ENCODE peak calls at places on chromosome 15, in nine cellular contexts. M, C, L, Y, R, V, K, G and O are unnamed samples.

GRCh38 chr15:65338366-65338765 is 33.9 kb downstream of the RNU5B-1 start:
- DNase-seq in C (no peak), M (no peak), K (no peak), Y (no peak), V (no peak), R (no peak), G (no peak), L (no peak), O (no peak)

GRCh38 chr15:82731527-82731926 is 21.9 kb upstream of the AP3B2 start:
- DNase-seq in C (no peak), Y (no peak), R (no peak), G (no peak), M (no peak), L (no peak), K (no peak), V (no peak), O (no peak)

GRCh38 chr15:62994975-62995730 is 47.4 kb upstream of the TPM1 start:
- DNase-seq in G (no peak), Y (no peak), M (no peak), C (peak), K (no peak), L (no peak), V (no peak), R (peak), O (no peak)

GRCh38 chr15:32844118-32844711 is 126.4 kb downstream of the GREM1 start:
- DNase-seq in M (peak), G (no peak), R (no peak), C (peak), Y (peak), L (peak), K (peak), V (peak), O (no peak)

GRCh38 chr15:71465109-71465508 is 345.2 kb upstream of the NR2E3 start:
- DNase-seq in R (no peak), V (no peak), L (no peak), C (no peak), K (no peak), M (no peak), Y (no peak), G (no peak), O (no peak)

GRCh38 chr15:101455291-101455916 is 34.1 kb downstream of the PCSK6 start:
- DNase-seq in C (no peak), G (peak), V (no peak), L (no peak), Y (no peak), M (no peak), K (no peak), R (no peak), O (no peak)

GRCh38 chr15:52438047-52438446 is 90.6 kb downstream of the MYO5A start:
- DNase-seq in R (no peak), V (peak), G (no peak), Y (no peak), M (no peak), C (peak), L (no peak), K (no peak), O (no peak)

GRCh38 chr15:24878153-24878552 is 76.6 kb upstream of the SNRPN start:
- DNase-seq in R (no peak), C (peak), Y (no peak), L (no peak), V (peak), G (peak), M (no peak), K (peak), O (no peak)

GRCh38 chr15:35151381-35151780 is 66.3 kb upstream of the NANOGP8 start:
- DNase-seq in G (no peak), K (no peak), L (no peak), Y (no peak), V (no peak), R (no peak), M (no peak), C (no peak), O (no peak)

GRCh38 chr15:47983533-47983932 is 137.3 kb upstream of the SLC24A5 start:
- DNase-seq in G (no peak), R (no peak), C (no peak), K (peak), M (no peak), L (no peak), V (peak), Y (no peak), O (no peak)

GRCh38 chr15:40930430-40931299 is 1.5 kb downstream of the DLL4 start:
- DNase-seq in C (peak), R (peak), M (peak), Y (peak), K (no peak), L (peak), V (peak), G (peak), O (peak)

GRCh38 chr15:62403164-62403809 is 238.2 kb upstream of the C2CD4B start:
- DNase-seq in L (no peak), M (no peak), C (peak), R (no peak), K (peak), Y (no peak), V (peak), G (no peak), O (no peak)

GRCh38 chr15:42131826-42132806 is 24.3 kb downstream of the PLA2G4F start:
- DNase-seq in R (no peak), K (no peak), L (no peak), Y (no peak), C (no peak), V (no peak), G (no peak), M (no peak), O (no peak)

GRCh38 chr15:75761446-75762356 is 49.1 kb upstream of the CSPG4 start:
- DNase-seq in G (no peak), R (no peak), M (no peak), V (no peak), K (no peak), L (no peak), C (no peak), Y (no peak), O (no peak)

GRCh38 chr15:75753145-75753544 is 40.5 kb upstream of the CSPG4 start:
- DNase-seq in V (no peak), K (no peak), M (no peak), L (no peak), G (no peak), Y (no peak), C (no peak), R (no peak), O (no peak)

GRCh38 chr15:75763137-75763611 is 50.5 kb upstream of the CSPG4 start:
- DNase-seq in G (no peak), R (no peak), V (no peak), L (no peak), K (no peak), Y (no peak), C (no peak), M (no peak), O (no peak)

GRCh38 chr15:75760689-75761435 is 48.2 kb upstream of the CSPG4 start:
- DNase-seq in M (no peak), R (no peak), G (no peak), K (no peak), L (no peak), V (no peak), Y (no peak), C (no peak), O (no peak)

DNA sequence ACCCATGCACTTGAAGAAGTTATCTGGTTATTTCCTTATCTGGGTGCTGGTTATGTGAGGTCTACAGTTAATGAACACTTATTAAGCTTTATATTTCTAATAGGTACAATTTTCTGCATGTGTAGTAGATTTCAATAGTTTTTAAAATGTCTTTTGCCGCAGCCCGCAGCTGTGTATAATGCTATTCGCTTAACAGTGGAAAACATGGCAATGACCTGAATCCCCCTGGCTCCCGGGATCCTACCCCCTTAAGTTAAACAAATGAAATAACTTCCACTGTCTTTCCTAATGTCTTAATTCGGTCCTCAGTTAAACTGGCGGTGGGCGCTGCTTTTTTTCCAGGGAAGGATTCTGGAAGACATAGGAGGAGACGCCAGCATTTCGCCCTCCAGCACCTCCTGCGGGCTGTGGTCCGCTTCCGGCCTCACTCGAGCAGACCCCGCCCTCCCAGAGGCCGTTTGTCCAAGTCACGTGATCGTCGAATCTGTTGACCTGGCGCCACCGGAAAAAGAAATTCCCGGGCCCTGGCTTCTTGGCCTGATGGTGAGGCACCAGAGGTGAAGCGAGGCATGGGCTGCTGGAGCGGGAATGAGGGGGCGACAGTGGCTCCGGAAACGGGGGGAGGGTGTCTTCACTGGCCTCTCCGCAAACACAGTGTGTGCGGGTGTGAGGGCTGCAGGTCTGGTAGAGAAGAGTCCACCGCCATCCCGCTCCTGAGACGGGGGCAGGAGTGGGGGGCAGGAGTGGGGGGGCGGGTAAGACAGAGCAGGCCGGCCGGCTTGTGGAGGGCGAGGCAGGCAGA is 45.6 kb upstream of the CSPG4 start:
- DNase-seq in L (peak), R (peak), Y (peak), K (peak), C (peak), V (peak), G (peak), M (peak), O (peak)
- TF ChIP-seq CTCF in L (peak), R (no peak), Y (no peak), K (peak), C (peak), V (peak), G (peak), M (no peak), O (peak)

DNA sequence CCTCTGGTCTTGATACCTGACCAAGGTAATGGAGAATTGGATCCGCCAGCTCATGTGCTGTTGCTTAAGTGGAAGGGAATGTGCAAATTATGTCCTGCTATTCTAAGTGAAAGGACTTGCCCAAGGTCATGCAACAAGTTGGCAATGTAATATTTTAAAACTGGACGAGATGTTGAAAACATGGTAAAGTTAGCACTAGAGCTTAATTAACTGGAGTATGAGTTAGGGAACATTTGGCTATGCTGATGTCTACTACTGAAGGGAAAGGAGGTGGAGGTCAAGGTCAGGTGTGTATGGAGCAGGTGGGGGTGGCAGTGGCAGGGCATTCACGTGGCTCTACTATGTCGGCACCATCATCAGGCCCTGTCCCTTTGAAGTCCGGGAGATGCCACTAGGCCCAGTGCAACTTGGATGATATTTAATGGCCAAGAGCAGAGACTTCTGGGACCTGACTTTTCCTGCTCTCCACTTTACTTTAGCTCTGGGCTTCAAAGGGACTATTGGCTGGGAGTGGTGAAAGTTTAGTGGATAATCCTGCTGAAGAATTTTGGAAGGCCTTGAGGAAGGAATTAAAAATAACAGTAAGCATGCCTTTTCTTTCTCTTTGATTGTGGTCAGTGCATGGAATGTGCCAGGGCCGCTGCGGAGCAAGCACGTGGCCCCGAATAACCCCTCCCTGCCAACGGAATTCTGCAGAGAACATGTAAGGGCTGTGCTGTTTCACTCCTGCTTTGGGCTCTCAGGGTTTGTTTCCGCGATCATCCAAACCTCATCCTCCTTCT is 14.9 kb downstream of the SMAD3 start:
- DNase-seq in Y (no peak), L (no peak), K (peak), G (peak), R (no peak), C (peak), V (peak), M (no peak), O (no peak)
- TF ChIP-seq CTCF in Y (no peak), L (no peak), K (no peak), G (no peak), R (no peak), C (no peak), V (no peak), M (no peak), O (no peak)

GRCh38 chr15:74176262-74177208 is 3.0 kb downstream of the ISLR start:
- DNase-seq in V (no peak), M (no peak), Y (no peak), R (no peak), L (no peak), C (no peak), K (no peak), G (no peak), O (no peak)
- TF ChIP-seq CTCF in V (no peak), M (no peak), Y (no peak), R (no peak), L (no peak), C (no peak), K (no peak), G (no peak), O (no peak)

GRCh38 chr15:29364429-29365078 is 94.9 kb upstream of the NSMCE3 start:
- DNase-seq in R (no peak), G (no peak), Y (no peak), K (peak), L (no peak), V (peak), M (peak), C (peak), O (no peak)
- TF ChIP-seq CTCF in R (peak), G (no peak), Y (no peak), K (no peak), L (peak), V (peak), M (peak), C (no peak), O (no peak)

GRCh38 chr15:79673416-79674123 is 223.2 kb downstream of the MTHFS start:
- DNase-seq in M (peak), C (peak), V (peak), R (no peak), Y (peak), K (peak), L (no peak), G (no peak), O (no peak)
- TF ChIP-seq CTCF in M (no peak), C (no peak), V (no peak), R (no peak), Y (no peak), K (no peak), L (no peak), G (no peak), O (no peak)

GRCh38 chr15:88334436-88334835 is 77.9 kb upstream of the NTRK3 start:
- DNase-seq in G (no peak), L (no peak), V (peak), R (no peak), Y (no peak), K (no peak), M (no peak), C (peak), O (no peak)

GRCh38 chr15:88341653-88342052 is 85.1 kb upstream of the NTRK3 start:
- DNase-seq in K (no peak), R (no peak), M (no peak), G (no peak), V (no peak), C (no peak), Y (no peak), L (no peak), O (no peak)

GRCh38 chr15:88342666-88343065 is 86.1 kb upstream of the NTRK3 start:
- DNase-seq in V (no peak), K (no peak), G (no peak), Y (no peak), R (no peak), C (no peak), L (no peak), M (no peak), O (no peak)

GRCh38 chr15:88335074-88335473 is 78.5 kb upstream of the NTRK3 start:
- DNase-seq in K (no peak), L (no peak), M (no peak), Y (no peak), C (no peak), G (no peak), R (no peak), V (no peak), O (no peak)

DNA sequence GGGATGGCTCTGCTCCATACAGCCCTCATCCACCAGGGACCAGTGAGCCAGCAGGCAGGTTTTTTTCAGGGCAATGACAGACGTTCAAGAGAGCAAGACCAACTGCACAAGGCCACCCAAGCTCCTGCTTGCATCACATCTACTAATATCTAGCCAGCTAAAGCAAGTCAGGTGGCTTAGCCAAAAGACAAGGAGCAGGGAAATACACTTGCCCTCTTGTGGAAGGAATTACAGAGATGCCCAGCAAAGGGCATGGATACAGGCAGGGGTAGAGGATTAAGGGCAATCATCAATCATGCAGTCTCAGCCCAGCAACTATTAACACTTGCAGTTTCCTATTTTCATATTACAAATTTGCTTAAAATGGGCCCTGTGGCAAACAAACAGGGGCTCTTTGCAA is 81.5 kb upstream of the NTRK3 start:
- DNase-seq in Y (no peak), R (no peak), G (no peak), C (no peak), M (no peak), L (no peak), K (no peak), V (no peak), O (no peak)
- TF ChIP-seq CTCF in Y (no peak), R (no peak), G (no peak), C (no peak), M (no peak), L (no peak), K (peak), V (no peak), O (no peak)

GRCh38 chr15:98648654-98649537 is 557 bp downstream of the IGF1R start:
- DNase-seq in M (peak), R (no peak), G (peak), C (peak), V (peak), Y (peak), L (peak), K (peak), O (peak)

GRCh38 chr15:98649621-98649995 is 1.3 kb downstream of the IGF1R start:
- DNase-seq in L (peak), C (no peak), G (peak), M (peak), R (no peak), Y (peak), K (peak), V (peak), O (peak)

GRCh38 chr15:98647774-98648653 is at the start of gene IGF1R:
- DNase-seq in L (peak), G (peak), M (peak), V (peak), R (peak), K (peak), Y (peak), C (peak), O (peak)

GRCh38 chr15:98646546-98647025 is 1.8 kb upstream of the IGF1R start:
- DNase-seq in C (no peak), M (no peak), L (no peak), V (no peak), R (no peak), Y (no peak), G (no peak), K (no peak), O (no peak)

DNA sequence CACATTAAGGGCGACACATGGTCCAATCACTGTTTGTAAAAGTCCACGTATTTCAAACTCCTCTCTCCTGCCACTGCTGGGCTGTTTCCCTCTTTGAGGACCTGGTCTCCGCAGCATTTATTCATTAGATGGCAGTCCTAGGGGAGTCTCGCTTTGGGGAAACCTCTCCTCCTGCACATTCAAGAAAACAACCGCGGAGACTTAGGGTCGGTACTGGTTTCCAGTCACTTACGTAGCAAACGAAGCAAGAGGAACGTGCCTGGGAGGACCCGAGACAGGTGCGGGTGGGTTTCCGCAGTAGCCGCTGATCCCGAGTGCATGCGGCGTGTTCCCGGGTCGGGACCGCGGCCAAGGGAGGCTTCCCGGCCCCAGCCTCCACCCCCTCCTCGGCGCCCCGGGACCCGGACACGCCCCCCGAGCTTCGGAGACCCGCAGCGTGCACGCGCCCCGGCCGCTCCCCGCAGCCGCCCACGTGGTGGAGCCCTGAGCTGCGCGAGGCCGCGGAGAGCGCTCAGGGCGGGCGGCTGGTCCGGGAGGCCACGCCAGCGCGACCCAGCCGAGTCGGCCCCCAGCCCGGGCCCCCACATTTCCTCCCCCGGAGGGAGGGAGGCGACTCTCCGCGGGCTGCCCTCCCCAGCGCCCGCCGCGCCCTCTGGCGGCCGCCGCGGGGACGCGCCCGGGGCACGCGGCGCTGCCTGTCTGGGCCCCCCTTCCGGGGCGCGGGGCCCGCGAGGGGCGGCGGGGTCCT is 1.1 kb upstream of the IGF1R start:
- DNase-seq in K (peak), V (peak), Y (peak), C (peak), R (peak), G (peak), L (peak), M (peak), O (peak)
- TF ChIP-seq CTCF in K (peak), V (no peak), Y (peak), C (peak), R (peak), G (peak), L (peak), M (peak), O (peak)

GRCh38 chr15:26095710-26096330 is 232.7 kb upstream of the ATP10A start:
- DNase-seq in L (no peak), G (no peak), C (no peak), K (no peak), V (no peak), Y (no peak), M (no peak), R (no peak), O (no peak)
- TF ChIP-seq CTCF in L (no peak), G (no peak), C (peak), K (no peak), V (peak), Y (no peak), M (peak), R (no peak), O (no peak)

DNA sequence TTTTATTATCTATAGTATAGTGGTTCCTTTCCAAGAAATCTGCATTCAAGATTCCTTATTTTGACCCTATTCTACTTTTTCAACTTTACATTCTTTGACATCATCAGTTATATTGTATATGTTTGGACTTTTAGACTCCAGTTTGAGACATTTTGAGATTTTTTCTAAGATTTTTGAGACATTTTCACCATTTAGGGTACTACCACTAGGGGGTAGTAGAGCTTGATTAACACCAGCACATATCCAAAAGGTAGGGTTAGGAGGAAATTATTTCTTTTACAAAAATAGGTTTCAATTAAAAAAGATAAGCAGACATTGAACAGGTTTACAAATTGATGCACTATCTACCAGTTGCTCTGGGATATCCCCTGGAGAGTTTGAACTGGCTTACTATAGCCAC is 262.5 kb downstream of the SCAPER start:
- DNase-seq in K (no peak), G (no peak), C (no peak), R (no peak), V (peak), Y (peak), M (peak), L (no peak), O (no peak)
- TF ChIP-seq CTCF in K (no peak), G (peak), C (peak), R (peak), V (peak), Y (no peak), M (peak), L (peak), O (peak)